ENCODE peak calls at places on chromosomes 6 and 20, in six cellular contexts. J is HepG2, B is A549, N is K562, K is upper lobe of left lung, W is GM12878. Q is an unnamed sample.

GRCh38 chr6:73134588-73134987 is 90.7 kb downstream of the KHDC1L start:
- ATAC-seq in J (peak), B (peak), N (peak), K (no peak), W (peak), Q (no peak)

GRCh38 chr6:167094820-167095637 is 27.9 kb upstream of the CCR6 start:
- ATAC-seq in J (no peak), B (no peak), N (no peak), K (no peak), W (peak), Q (no peak)

GRCh38 chr6:35086282-35086632 is 54.9 kb downstream of the TCP11 start:
- ATAC-seq in J (no peak), B (no peak), N (no peak), K (no peak), W (no peak), Q (no peak)

GRCh38 chr20:33111306-33111705 is 31.9 kb downstream of the BPIFB4 start:
- ATAC-seq in J (no peak), B (no peak), N (no peak), K (no peak), W (no peak), Q (no peak)

GRCh38 chr6:5004373-5005037 is 668 bp upstream of the RPP40 start:
- ATAC-seq in J (no peak), B (peak), N (peak), K (no peak), W (peak), Q (no peak)

GRCh38 chr20:14951105-14951504 is 613.7 kb upstream of the FLRT3 start:
- ATAC-seq in J (no peak), B (no peak), N (no peak), K (no peak), W (peak), Q (no peak)

GRCh38 chr20:40663991-40664880 is 24.8 kb downstream of the MAFB start:
- ATAC-seq in J (no peak), B (no peak), N (no peak), K (peak), W (no peak), Q (no peak)

GRCh38 chr20:3237958-3238615 is 903 bp downstream of the SLC4A11 start:
- ATAC-seq in J (peak), B (no peak), N (no peak), K (no peak), W (peak), Q (no peak)

GRCh38 chr20:50099565-50099991 is 13.4 kb downstream of the UBE2V1 start:
- ATAC-seq in J (no peak), B (no peak), N (no peak), K (no peak), W (no peak), Q (no peak)

GRCh38 chr6:159788757-159789376 is 535 bp downstream of the TCP1 start:
- ATAC-seq in J (peak), B (no peak), N (peak), K (peak), W (peak), Q (no peak)

GRCh38 chr6:15952231-15953151 is 176.4 kb upstream of the MYLIP start:
- ATAC-seq in J (no peak), B (no peak), N (no peak), K (no peak), W (peak), Q (no peak)

GRCh38 chr6:43339168-43339567 is 30.3 kb downstream of the ZNF318 start:
- ATAC-seq in J (no peak), B (no peak), N (no peak), K (no peak), W (peak), Q (no peak)

GRCh38 chr6:40395698-40396076 is 191.5 kb downstream of the LRFN2 start:
- ATAC-seq in J (no peak), B (no peak), N (no peak), K (no peak), W (no peak), Q (no peak)

GRCh38 chr6:53547166-53547814 is 2.4 kb upstream of the GCLC start:
- ATAC-seq in J (peak), B (peak), N (peak), K (peak), W (peak), Q (peak)

GRCh38 chr6:2990932-2991506 is 8.7 kb upstream of the NQO2 start:
- ATAC-seq in J (no peak), B (no peak), N (no peak), K (no peak), W (no peak), Q (no peak)

GRCh38 chr6:2992330-2992979 is 7.2 kb upstream of the NQO2 start:
- ATAC-seq in J (no peak), B (no peak), N (no peak), K (no peak), W (no peak), Q (no peak)

GRCh38 chr6:2989332-2990178 is 10.1 kb upstream of the NQO2 start:
- ATAC-seq in J (peak), B (peak), N (peak), K (peak), W (peak), Q (peak)

GRCh38 chr6:2988426-2989331 is 11.0 kb upstream of the NQO2 start:
- ATAC-seq in J (peak), B (peak), N (peak), K (peak), W (peak), Q (peak)

GRCh38 chr6:2990179-2990931 is 9.3 kb upstream of the NQO2 start:
- ATAC-seq in J (no peak), B (no peak), N (peak), K (no peak), W (no peak), Q (no peak)
- TF ChIP-seq POLR2A in J (no peak), B (no peak), N (peak), K (no peak), W (no peak), Q (no peak)

DNA sequence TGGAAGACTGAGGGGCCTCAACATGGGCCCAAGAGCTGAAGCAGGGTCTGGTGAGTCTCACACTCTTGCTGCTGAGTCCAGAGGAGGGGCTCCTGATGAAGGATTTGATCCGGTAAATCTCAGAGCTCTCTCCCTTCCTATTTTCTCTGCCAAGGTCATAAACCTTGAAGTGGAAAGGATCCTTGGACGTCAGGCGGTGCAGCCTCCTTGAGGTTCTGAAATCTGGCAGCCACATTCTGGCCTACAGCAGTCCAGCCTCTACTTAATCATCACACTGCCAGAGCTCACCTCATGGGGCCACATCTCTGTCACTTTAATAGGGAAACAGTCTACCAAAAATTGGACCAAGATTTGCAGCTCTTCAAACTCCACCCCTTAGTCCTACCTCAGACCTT is 24.0 kb downstream of the ACSS1 start:
- ATAC-seq in J (no peak), B (no peak), N (no peak), K (no peak), W (no peak), Q (no peak)
- TF ChIP-seq EP300 in J (no peak), B (no peak), N (no peak), K (no peak), W (no peak), Q (no peak)

DNA sequence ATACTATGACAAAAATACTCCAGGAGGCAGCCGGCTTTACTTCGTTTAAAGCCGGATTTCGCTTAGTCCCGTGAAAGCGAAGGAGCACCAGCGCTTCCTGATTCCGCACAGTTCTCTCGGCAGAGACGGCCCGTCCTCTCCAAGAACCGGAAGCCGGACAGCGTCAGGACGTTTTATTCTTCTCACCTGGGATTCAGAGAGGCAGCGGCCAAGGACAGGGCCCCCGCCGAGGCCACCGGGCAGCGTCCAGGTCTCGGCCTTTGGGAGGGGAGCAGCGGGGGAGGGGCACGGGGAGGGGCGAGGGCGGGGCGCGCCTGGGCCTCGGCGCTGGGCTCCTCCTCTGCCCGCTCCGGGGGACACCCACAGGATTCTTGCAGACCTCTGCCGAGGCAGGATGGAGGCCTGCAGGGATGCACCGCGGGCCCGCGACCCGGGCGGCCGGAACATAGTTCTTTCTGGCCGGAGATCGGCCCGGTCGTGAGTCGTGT is 2.8 kb upstream of the DIDO1 start:
- ATAC-seq in J (peak), B (no peak), N (peak), K (peak), W (peak), Q (peak)
- TF ChIP-seq POLR2A in J (peak), B (no peak), N (no peak), K (no peak), W (peak), Q (no peak)

GRCh38 chr20:37907677-37908397 is 4.9 kb downstream of the VSTM2L start:
- ATAC-seq in J (no peak), B (peak), N (no peak), K (no peak), W (no peak), Q (no peak)
- TF ChIP-seq EP300 in J (no peak), B (no peak), N (no peak), K (no peak), W (no peak), Q (no peak)

GRCh38 chr6:108844632-108845031 is 3.6 kb upstream of the ARMC2 start:
- ATAC-seq in J (no peak), B (no peak), N (no peak), K (no peak), W (no peak), Q (no peak)

GRCh38 chr6:108847738-108848115 is 495 bp upstream of the ARMC2 start:
- ATAC-seq in J (peak), B (peak), N (no peak), K (no peak), W (no peak), Q (no peak)

GRCh38 chr6:108850669-108851467 is 2.6 kb downstream of the ARMC2 start:
- ATAC-seq in J (no peak), B (no peak), N (no peak), K (no peak), W (no peak), Q (no peak)

GRCh38 chr6:108846628-108847027 is 1.6 kb upstream of the ARMC2 start:
- ATAC-seq in J (no peak), B (no peak), N (no peak), K (no peak), W (no peak), Q (no peak)

DNA sequence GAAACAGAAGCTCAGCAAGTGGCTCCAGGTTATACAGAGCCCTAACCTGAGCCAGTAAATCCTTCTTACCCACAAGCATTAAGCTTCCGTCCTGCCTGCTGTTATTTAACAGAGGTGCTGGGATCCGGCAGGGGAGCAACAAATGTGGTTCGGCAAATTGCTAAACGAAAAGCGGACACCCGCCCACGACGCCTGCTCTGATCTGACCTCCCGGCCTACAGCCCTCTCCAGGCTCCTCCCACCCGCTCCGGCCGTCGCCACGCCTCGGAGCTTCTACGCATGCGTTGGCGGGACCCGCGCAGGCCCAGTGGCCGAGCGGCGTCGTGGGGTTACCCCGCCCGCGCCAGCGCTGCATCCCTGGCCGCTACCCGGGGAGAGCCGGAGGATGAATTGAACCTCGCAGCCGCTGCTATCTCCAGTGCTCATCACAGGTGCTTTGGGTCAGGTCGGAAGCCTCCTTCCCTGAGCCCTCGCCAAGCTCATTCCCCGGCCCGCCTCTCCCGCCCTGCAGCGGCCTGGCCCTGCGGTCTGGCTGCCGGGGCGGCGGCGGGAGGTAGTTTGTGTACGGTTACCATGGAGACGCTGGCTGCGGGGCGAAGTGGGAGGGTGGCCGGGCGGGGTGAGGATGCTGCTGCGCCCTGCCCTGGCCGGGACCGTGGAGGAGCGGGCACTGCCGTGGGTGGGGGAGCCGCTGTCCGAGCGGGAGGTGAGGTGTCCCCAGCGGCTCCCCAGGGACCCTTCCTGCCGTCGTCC is at the start of gene ARMC2:
- ATAC-seq in J (peak), B (peak), N (peak), K (peak), W (peak), Q (peak)
- TF ChIP-seq POLR2A in J (peak), B (peak), N (peak), K (no peak), W (no peak), Q (peak)

DNA sequence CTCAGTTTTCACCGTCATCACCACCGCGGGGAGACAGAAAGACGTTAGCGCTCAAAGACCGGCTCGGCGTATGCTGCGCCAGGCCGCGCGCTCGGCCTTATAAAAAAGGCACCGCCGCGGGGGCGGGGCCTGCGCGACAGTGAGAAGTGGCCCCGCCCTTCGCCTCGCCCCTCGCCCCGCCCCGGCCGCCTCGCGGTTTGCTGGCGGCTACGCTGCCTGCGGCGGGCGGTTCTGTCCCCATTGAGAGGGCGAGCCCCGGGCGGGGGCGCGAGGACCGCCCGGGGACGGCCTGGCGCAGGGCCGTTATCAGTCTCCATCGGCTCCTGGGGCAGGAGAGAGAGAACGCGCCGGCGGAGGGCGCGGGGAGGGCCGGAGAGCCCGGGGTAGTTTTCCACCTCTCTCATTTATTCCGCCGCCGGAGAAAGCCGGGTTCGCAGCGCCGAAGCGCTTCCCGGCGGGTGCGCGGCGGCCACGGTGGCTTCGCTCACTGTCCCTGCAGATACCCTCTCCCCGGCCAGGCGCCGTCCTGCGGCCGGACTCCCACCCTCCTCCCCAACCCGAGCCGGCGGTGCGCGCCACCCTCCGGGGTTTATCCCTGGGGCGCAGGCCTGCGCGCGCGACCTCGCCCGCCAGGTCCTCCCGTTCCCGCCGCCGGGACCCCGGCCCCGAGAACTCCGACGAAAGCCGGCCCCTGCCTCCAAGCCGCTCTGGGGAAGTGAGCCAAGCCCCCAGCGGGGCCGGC is 122.5 kb upstream of the SLC2A12 start:
- ATAC-seq in J (peak), B (peak), N (peak), K (peak), W (peak), Q (peak)
- TF ChIP-seq EP300 in J (no peak), B (no peak), N (peak), K (no peak), W (no peak), Q (no peak)

GRCh38 chr20:17782768-17783167 is 83.0 kb downstream of the BANF2 start:
- ATAC-seq in J (no peak), B (no peak), N (no peak), K (no peak), W (no peak), Q (no peak)
- TF ChIP-seq POLR2A in J (no peak), B (no peak), N (no peak), K (no peak), W (no peak), Q (no peak)